ENCODE peak calls at places on chromosome 4, in eight cellular contexts. F, I, B, X, Q, N, S and A are unnamed samples.

GRCh38 chr4:55920571-55920970 is 28.2 kb upstream of the CEP135 start:
- DNase-seq in S (peak), N (no peak), X (no peak), F (no peak), I (no peak), B (peak), Q (no peak), A (peak)

GRCh38 chr4:122854860-122855259 is 28.2 kb downstream of the FGF2 start:
- DNase-seq in B (no peak), N (no peak), F (no peak), S (peak), X (no peak), I (no peak), Q (no peak), A (peak)

GRCh38 chr4:14524236-14524635 is 478.0 kb upstream of the CPEB2 start:
- DNase-seq in B (no peak), X (no peak), S (no peak), F (no peak), N (no peak), Q (peak), I (no peak), A (no peak)

GRCh38 chr4:158810487-158811215 is 41.8 kb downstream of the FNIP2 start:
- DNase-seq in S (peak), F (no peak), I (peak), B (peak), Q (peak), N (no peak), X (no peak), A (peak)

GRCh38 chr4:89754531-89754930 is 82.4 kb downstream of the SNCA start:
- DNase-seq in N (no peak), S (peak), I (no peak), Q (peak), F (no peak), X (no peak), B (no peak), A (no peak)

GRCh38 chr4:32689520-32689919 is 1969.4 kb downstream of the PCDH7 start:
- DNase-seq in Q (peak), S (no peak), B (peak), N (no peak), I (peak), X (no peak), F (no peak), A (no peak)

GRCh38 chr4:72971572-72971971 is 97.9 kb downstream of the COX18 start:
- DNase-seq in N (no peak), F (no peak), X (no peak), B (peak), Q (peak), I (no peak), S (peak), A (peak)

GRCh38 chr4:71550220-71551190 is 211.7 kb downstream of the SLC4A4 start:
- DNase-seq in Q (peak), S (peak), N (no peak), B (peak), F (no peak), I (no peak), X (no peak), A (peak)

GRCh38 chr4:1987296-1987695 is 21.5 kb downstream of the NELFA start:
- DNase-seq in N (no peak), F (no peak), X (no peak), I (no peak), Q (no peak), B (no peak), S (no peak), A (no peak)

GRCh38 chr4:24741915-24742314 is 53.5 kb upstream of the SOD3 start:
- DNase-seq in F (no peak), N (no peak), I (no peak), Q (no peak), S (no peak), X (no peak), B (no peak), A (no peak)

GRCh38 chr4:153365003-153365402 is 20.5 kb downstream of the MND1 start:
- DNase-seq in S (no peak), X (no peak), I (no peak), F (no peak), N (no peak), Q (no peak), B (no peak), A (no peak)

GRCh38 chr4:36277533-36277932 is 3.9 kb upstream of the DTHD1 start:
- DNase-seq in Q (no peak), B (no peak), N (peak), F (no peak), I (no peak), S (no peak), X (no peak), A (no peak)

GRCh38 chr4:81165853-81166430 is 49.1 kb downstream of the PRKG2 start:
- DNase-seq in B (no peak), X (no peak), S (peak), I (no peak), F (no peak), N (no peak), Q (no peak), A (peak)

GRCh38 chr4:84750260-84750955 is 167.5 kb downstream of the CDS1 start:
- DNase-seq in N (peak), S (peak), X (no peak), F (no peak), Q (peak), I (peak), B (peak), A (peak)

GRCh38 chr4:185880571-185880970 is 68.6 kb upstream of the SORBS2 start:
- DNase-seq in S (no peak), X (no peak), B (no peak), I (no peak), F (no peak), Q (no peak), N (no peak), A (no peak)

GRCh38 chr4:25667931-25668557 is 12.4 kb downstream of the SLC34A2 start:
- DNase-seq in N (no peak), S (no peak), X (no peak), Q (no peak), B (peak), F (no peak), I (peak), A (peak)

GRCh38 chr4:47510506-47511143 is 25.6 kb downstream of the ATP10D start:
- DNase-seq in Q (peak), S (peak), F (no peak), N (peak), X (no peak), I (no peak), B (peak), A (peak)

GRCh38 chr4:126268106-126268505 is 953.4 kb downstream of the FAT4 start:
- DNase-seq in F (no peak), S (peak), N (no peak), B (peak), Q (no peak), I (no peak), X (no peak), A (peak)

GRCh38 chr4:2516635-2517034 is 19.8 kb upstream of the FAM193A start:
- DNase-seq in F (no peak), I (no peak), B (no peak), N (no peak), Q (no peak), X (no peak), S (no peak), A (no peak)

DNA sequence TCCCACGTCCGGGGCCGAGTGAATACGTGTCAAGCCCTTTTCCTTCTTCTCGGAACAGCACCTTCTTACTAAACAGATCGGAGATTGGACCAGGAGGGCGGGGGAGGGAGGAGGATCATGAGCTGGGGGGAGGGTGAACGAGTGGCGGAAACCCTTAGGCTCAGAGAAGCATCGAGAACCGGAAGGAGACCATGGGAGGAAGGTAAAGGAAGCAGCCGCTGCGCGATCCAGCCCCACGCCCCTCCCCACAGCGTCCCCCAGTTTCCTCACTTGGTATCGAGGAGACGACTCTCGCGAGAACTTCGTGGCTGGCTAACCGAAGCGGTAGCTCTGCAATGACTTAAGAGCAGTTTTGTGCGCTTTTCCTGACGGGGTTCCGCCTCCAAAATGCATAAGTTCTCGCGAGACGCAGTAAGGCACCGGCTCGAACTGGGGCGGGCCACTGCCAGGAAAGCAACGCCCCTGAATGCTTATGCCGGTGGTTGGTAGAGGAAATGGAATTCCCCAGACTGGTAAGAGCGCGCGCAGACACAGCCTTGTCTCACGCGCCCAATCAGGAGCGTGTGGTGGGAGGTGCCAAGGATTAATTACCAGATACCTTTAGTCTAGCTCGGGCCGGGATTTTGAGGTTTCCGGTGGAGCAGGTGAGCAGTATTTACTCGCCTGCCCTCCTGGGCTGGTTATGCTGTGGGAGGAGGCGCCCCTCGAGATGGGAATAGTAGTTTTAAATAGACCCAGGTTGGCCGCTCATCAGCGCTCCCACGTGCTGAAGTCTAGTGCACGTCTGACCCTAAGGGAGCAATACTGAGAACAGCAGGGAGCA is 534 bp upstream of the UBE2D3 start:
- DNase-seq in N (peak), Q (peak), S (peak), X (peak), B (peak), F (peak), I (peak), A (peak)
- TF ChIP-seq CTCF in N (no peak), Q (no peak), S (peak), X (no peak), B (no peak), F (no peak), I (no peak), A (no peak)

GRCh38 chr4:64617813-64618212 is 208.6 kb upstream of the TECRL start:
- DNase-seq in F (no peak), N (no peak), I (no peak), X (no peak), S (no peak), B (no peak), Q (peak), A (no peak)
- TF ChIP-seq CTCF in F (no peak), N (no peak), I (no peak), X (no peak), S (no peak), B (no peak), Q (no peak), A (no peak)

GRCh38 chr4:139808381-139809206 is 143.0 kb downstream of the MGST2 start:
- DNase-seq in S (peak), F (no peak), N (no peak), X (no peak), B (peak), I (no peak), Q (no peak), A (peak)

GRCh38 chr4:139807483-139807882 is 141.9 kb downstream of the MGST2 start:
- DNase-seq in N (no peak), I (no peak), S (no peak), X (no peak), B (no peak), F (no peak), Q (no peak), A (no peak)

GRCh38 chr4:139810710-139811109 is 145.1 kb downstream of the MGST2 start:
- DNase-seq in X (no peak), S (no peak), N (no peak), Q (no peak), F (no peak), I (no peak), B (no peak), A (no peak)

GRCh38 chr4:139809207-139810157 is 143.9 kb downstream of the MGST2 start:
- DNase-seq in Q (no peak), X (no peak), N (no peak), I (no peak), S (no peak), F (no peak), B (no peak), A (no peak)

GRCh38 chr4:139806929-139807328 is 141.3 kb downstream of the MGST2 start:
- DNase-seq in F (no peak), S (no peak), Q (no peak), I (no peak), N (no peak), X (no peak), B (no peak), A (no peak)
- TF ChIP-seq CTCF in F (no peak), S (no peak), Q (no peak), I (no peak), N (no peak), X (no peak), B (no peak), A (no peak)

DNA sequence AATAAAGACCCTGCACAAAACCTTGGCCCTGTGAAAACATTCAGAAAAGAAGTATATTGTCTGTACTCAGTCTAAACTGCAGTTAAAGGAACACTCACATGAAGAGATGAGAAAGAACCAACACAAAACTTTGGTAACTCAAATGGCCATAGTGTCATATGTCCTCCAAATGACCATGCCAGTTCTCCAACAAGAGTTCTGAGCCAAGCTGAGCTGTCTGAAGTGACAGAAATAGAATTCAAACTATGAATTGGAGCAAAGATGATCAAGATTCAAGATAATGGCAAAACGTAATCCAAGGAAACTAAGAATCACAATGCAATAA is 739.3 kb upstream of the NDST4 start:
- DNase-seq in S (no peak), X (no peak), I (no peak), B (no peak), Q (no peak), F (no peak), N (no peak), A (no peak)
- TF ChIP-seq CTCF in S (no peak), X (no peak), I (no peak), B (no peak), Q (no peak), F (no peak), N (no peak), A (no peak)